ENCODE peak calls at places on chromosomes 2 and 18, in five cellular contexts. Y is cardiac muscle cell, S is suprapubic skin, I is endothelial cell of umbilical vein, P is upper lobe of right lung. L is an unnamed sample.
A peak's percentile ranks its signal among the peaks of the same experiment; 100 is the strongest.

GRCh38 chr2:74575320-74575719 is 20.8 kb downstream of the DOK1 start:
- DNase-seq in Y (no peak), S (no peak), I (no peak), P (no peak), L (peak; percentile 70)

GRCh38 chr2:206127656-206128055 is 31.6 kb downstream of the NDUFS1 start:
- DNase-seq in Y (no peak), S (no peak), I (no peak), P (no peak), L (peak; percentile 11)

GRCh38 chr2:204665244-204665643 is 120.0 kb downstream of the PARD3B start:
- DNase-seq in Y (peak; percentile 55), S (no peak), I (no peak), P (no peak), L (no peak)

GRCh38 chr2:161954103-161954502 is 119.9 kb downstream of the DPP4 start:
- DNase-seq in Y (no peak), S (no peak), I (peak; percentile 4), P (no peak), L (no peak)

GRCh38 chr2:26640331-26640745 is 828 bp downstream of the CIB4 start:
- DNase-seq in Y (peak; percentile 88), S (peak; percentile 44), I (no peak), P (no peak), L (no peak)

GRCh38 chr2:132670104-132670960 is at the start of gene LYPD1:
- DNase-seq in Y (no peak), S (no peak), I (peak; percentile 44), P (peak; percentile 67), L (no peak)

GRCh38 chr2:86157009-86157556 is 38.2 kb downstream of the IMMT start:
- DNase-seq in Y (no peak), S (no peak), I (no peak), P (no peak), L (no peak)

GRCh38 chr2:25548587-25548986 is 124.8 kb downstream of the DTNB start:
- DNase-seq in Y (no peak), S (no peak), I (no peak), P (no peak), L (no peak)

GRCh38 chr2:231069379-231070054 is 12.8 kb downstream of the PSMD1 start:
- DNase-seq in Y (peak; percentile 84), S (no peak), I (peak; percentile 50), P (no peak), L (no peak)

GRCh38 chr18:56307771-56308170 is 330.6 kb downstream of the TXNL1 start:
- DNase-seq in Y (no peak), S (no peak), I (no peak), P (no peak), L (no peak)

GRCh38 chr2:234865586-234865985 is 86.2 kb upstream of the SH3BP4 start:
- DNase-seq in Y (no peak), S (no peak), I (no peak), P (no peak), L (no peak)

GRCh38 chr18:40917096-40917495 is 1037.9 kb upstream of the PIK3C3 start:
- DNase-seq in Y (no peak), S (no peak), I (no peak), P (no peak), L (no peak)

GRCh38 chr2:120245520-120245835 is 7.2 kb upstream of the RALB start:
- DNase-seq in Y (no peak), S (no peak), I (peak; percentile 60), P (no peak), L (peak; percentile 94)

GRCh38 chr2:237171396-237171795 is 85.7 kb downstream of the COPS8 start:
- DNase-seq in Y (peak; percentile 97), S (no peak), I (peak; percentile 58), P (no peak), L (no peak)

GRCh38 chr2:206064077-206064476 is 21.9 kb downstream of the INO80D start:
- DNase-seq in Y (peak; percentile 19), S (no peak), I (no peak), P (no peak), L (no peak)

GRCh38 chr2:15748736-15749323 is 157.2 kb downstream of the DDX1 start:
- DNase-seq in Y (peak; percentile 56), S (no peak), I (no peak), P (no peak), L (peak; percentile 74)

GRCh38 chr2:96304606-96305005 is 740 bp downstream of the SNRNP200 start:
- DNase-seq in Y (no peak), S (no peak), I (no peak), P (no peak), L (no peak)

GRCh38 chr2:29650634-29651097 is 270.7 kb downstream of the ALK start:
- DNase-seq in Y (no peak), S (no peak), I (no peak), P (no peak), L (no peak)

GRCh38 chr2:240374085-240374907 is 61.2 kb upstream of the GPC1 start:
- DNase-seq in Y (peak; percentile 93), S (no peak), I (no peak), P (peak; percentile 75), L (no peak)

GRCh38 chr2:42117923-42118758 is 51.0 kb upstream of the EML4 start:
- DNase-seq in Y (peak; percentile 42), S (no peak), I (peak; percentile 57), P (no peak), L (no peak)

GRCh38 chr2:147174824-147175254 is 670.0 kb upstream of the ACVR2A start:
- DNase-seq in Y (no peak), S (no peak), I (no peak), P (no peak), L (no peak)

GRCh38 chr2:197219636-197220035 is 90.9 kb downstream of the ANKRD44 start:
- DNase-seq in Y (peak; percentile 48), S (no peak), I (no peak), P (no peak), L (no peak)

GRCh38 chr2:236348279-236348678 is 84.1 kb upstream of the ASB18 start:
- DNase-seq in Y (no peak), S (no peak), I (no peak), P (no peak), L (no peak)

GRCh38 chr2:159101755-159102489 is 133.5 kb downstream of the TANC1 start:
- DNase-seq in Y (no peak), S (no peak), I (no peak), P (peak; percentile 66), L (no peak)

GRCh38 chr18:10051877-10052631 is 138.2 kb downstream of the VAPA start:
- DNase-seq in Y (peak; percentile 89), S (no peak), I (peak; percentile 78), P (no peak), L (no peak)

GRCh38 chr2:176536739-176537138 is 267.5 kb downstream of the MTX2 start:
- DNase-seq in Y (peak; percentile 35), S (no peak), I (no peak), P (no peak), L (no peak)

GRCh38 chr2:176534798-176535479 is 265.7 kb downstream of the MTX2 start:
- DNase-seq in Y (peak; percentile 33), S (no peak), I (no peak), P (no peak), L (no peak)

GRCh38 chr2:176531608-176532007 is 262.4 kb downstream of the MTX2 start:
- DNase-seq in Y (no peak), S (no peak), I (no peak), P (no peak), L (no peak)

GRCh38 chr2:176535480-176536113 is 266.4 kb downstream of the MTX2 start:
- DNase-seq in Y (no peak), S (no peak), I (no peak), P (no peak), L (no peak)

GRCh38 chr2:176533505-176534193 is 264.4 kb downstream of the MTX2 start:
- DNase-seq in Y (peak; percentile 34), S (no peak), I (peak; percentile 36), P (no peak), L (no peak)
- H3K27me3 ChIP-seq in Y (peaks cover 21% of the 10 kb centered on the region), S (no peaks in the 10 kb centered on the region), I (no peaks in the 10 kb centered on the region), P (no peaks in the 10 kb centered on the region), L (peaks cover 73% of the 10 kb centered on the region)

GRCh38 chr2:207815254-207815653 is 45.5 kb upstream of the FZD5 start:
- DNase-seq in Y (no peak), S (no peak), I (no peak), P (no peak), L (no peak)

GRCh38 chr2:207813942-207814341 is 44.2 kb upstream of the FZD5 start:
- DNase-seq in Y (no peak), S (no peak), I (no peak), P (no peak), L (no peak)

GRCh38 chr2:207812058-207812857 is 42.6 kb upstream of the FZD5 start:
- DNase-seq in Y (no peak), S (no peak), I (no peak), P (no peak), L (no peak)

GRCh38 chr2:207812858-207813175 is 43.1 kb upstream of the FZD5 start:
- DNase-seq in Y (no peak), S (no peak), I (no peak), P (no peak), L (no peak)

DNA sequence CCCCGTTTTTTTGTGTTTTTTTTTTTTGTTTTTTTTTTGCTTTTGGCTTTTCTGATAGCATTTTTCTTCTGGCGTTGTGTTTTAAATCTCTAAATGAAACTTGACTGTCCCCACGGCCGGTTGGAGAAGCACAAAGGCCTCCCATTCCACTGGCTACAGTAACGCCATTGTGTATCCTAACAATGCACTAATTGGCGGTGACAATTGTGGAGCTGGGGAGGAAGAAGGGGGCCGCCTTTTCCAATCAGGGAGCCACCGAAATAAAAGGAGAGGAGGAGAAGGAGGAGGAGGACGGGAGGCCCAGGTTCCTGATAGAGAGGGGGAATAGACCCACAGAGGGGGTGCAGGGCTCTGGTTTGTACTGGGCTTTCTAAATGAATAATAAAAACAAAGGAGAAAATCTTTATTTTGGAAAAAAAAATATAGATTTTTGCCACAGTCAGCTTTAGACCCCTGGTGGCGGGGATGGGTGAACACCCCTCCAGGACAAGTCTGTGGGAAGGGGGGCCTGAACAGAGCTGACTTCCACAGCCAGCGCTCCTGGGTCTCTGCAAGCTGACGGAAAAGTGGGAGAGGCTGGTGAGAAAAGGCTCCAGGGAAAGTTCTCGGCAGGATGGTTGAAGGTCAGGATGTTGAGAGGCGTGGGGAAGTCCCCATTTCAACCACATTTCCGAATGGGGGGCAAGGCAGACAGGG is 43.7 kb upstream of the FZD5 start:
- DNase-seq in Y (no peak), S (no peak), I (no peak), P (no peak), L (no peak)
- TF ChIP-seq CTCF in Y (no peak), S (no peak), I (no peak), P (no peak), L (no peak)

GRCh38 chr18:4299395-4299794 is 155.7 kb downstream of the DLGAP1 start:
- DNase-seq in Y (no peak), S (no peak), I (no peak), P (no peak), L (no peak)
- H3K27me3 ChIP-seq in Y (peaks cover 8% of the 10 kb centered on the region), S (no peaks in the 10 kb centered on the region), I (no peaks in the 10 kb centered on the region), P (no peaks in the 10 kb centered on the region), L (peaks cover 36% of the 10 kb centered on the region)

DNA sequence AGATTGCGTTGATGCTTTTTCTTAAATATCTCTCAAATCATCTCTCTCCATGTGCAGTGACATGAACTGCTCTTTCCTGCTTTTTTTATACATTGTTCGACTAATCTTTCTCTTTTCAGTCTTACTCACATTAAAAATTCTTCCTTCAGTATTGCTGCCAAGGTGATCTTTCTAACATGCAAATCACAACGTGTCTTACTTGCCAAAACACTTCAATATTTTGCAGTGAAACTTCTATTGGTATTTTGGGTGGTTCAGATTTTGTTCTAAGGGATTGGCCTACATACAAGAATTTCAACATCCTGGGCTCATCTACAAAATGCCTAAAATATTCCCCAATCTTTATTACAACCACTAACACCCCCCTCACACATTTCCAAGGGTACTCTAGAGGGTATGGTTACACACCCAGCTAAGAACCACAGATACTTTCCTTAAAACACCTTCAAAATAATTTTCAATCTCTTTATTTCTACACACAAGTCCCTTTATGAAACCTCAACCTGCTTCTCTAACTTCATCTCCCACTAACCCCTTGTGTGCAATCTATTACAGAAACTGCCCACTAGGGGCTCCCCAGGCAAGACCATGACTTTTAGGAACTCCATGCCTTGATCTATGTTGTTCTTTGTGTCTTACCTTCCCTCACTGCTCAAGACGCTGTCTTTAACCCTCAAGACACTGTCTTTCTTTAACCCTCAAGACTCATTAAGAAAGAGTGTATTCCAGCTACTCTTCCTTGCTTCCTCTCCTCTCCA is 50.9 kb downstream of the COL3A1 start:
- DNase-seq in Y (peak; percentile 47), S (no peak), I (no peak), P (no peak), L (peak; percentile 24)
- TF ChIP-seq CTCF in Y (peak; percentile 52), S (no peak), I (peak; percentile 25), P (peak; percentile 19), L (peak; percentile 60)